ENCODE peak calls at places on chromosome 16, in six cellular contexts. T is stimulated activated effector memory CD8-positive, alpha-beta T cell treated with anti-CD3 and anti-CD28 coated beads, Interleukin-12 subunit alpha, Interleukin-12 subunit beta, amount 100 ng/mL, for 72 hours; D is activated T-helper 1 cell treated with anti-CD3 and anti-CD28 coated beads, Interleukin-12 subunit alpha, Interleukin-12 subunit beta, Interleukin-2, Interleukin-4 antibody, amounts not matched to agents 30 ng/mL and 10 ng/mL and 1 ng/mL, durations not matched to agents 14 hours and 24 hours and 36 hours; V is AG09309; I is stomach; P is hepatocyte. X is an unnamed sample.

GRCh38 chr16:12661656-12662172 is 142.0 kb downstream of the CPPED1 start:
- DNase-seq in T (no peak), D (peak), V (no peak), I (no peak), P (peak), X (no peak)

GRCh38 chr16:73390936-73391335 is 343.0 kb upstream of the ZFHX3 start:
- DNase-seq in T (no peak), D (no peak), V (peak), I (no peak), P (no peak), X (no peak)

GRCh38 chr16:30953511-30954124 is 3.9 kb upstream of the SETD1A start:
- DNase-seq in T (peak), D (peak), V (no peak), I (peak), P (peak), X (no peak)

GRCh38 chr16:57284206-57284951 is at the start of gene PLLP:
- DNase-seq in T (peak), D (peak), V (no peak), I (peak), P (peak), X (no peak)

GRCh38 chr16:75402174-75402820 is 31.0 kb downstream of the CFDP1 start:
- DNase-seq in T (no peak), D (no peak), V (no peak), I (no peak), P (peak), X (no peak)

GRCh38 chr16:29029168-29029994 is 44.5 kb downstream of the LAT start:
- DNase-seq in T (peak), D (peak), V (peak), I (no peak), P (peak), X (peak)

GRCh38 chr16:9092282-9092962 is 978 bp downstream of the HAPSTR1 start:
- DNase-seq in T (peak), D (peak), V (no peak), I (peak), P (peak), X (no peak)

GRCh38 chr16:24054649-24055560 is 201.2 kb upstream of the CACNG3 start:
- DNase-seq in T (no peak), D (no peak), V (no peak), I (no peak), P (no peak), X (no peak)

GRCh38 chr16:55759983-55760664 is 72.8 kb downstream of the CES1 start:
- DNase-seq in T (no peak), D (no peak), V (no peak), I (no peak), P (peak), X (no peak)

GRCh38 chr16:84832488-84833141 is 12.8 kb downstream of the CRISPLD2 start:
- DNase-seq in T (no peak), D (no peak), V (peak), I (peak), P (peak), X (peak)

GRCh38 chr16:74902161-74902560 is 82.8 kb downstream of the WDR59 start:
- DNase-seq in T (no peak), D (no peak), V (no peak), I (no peak), P (no peak), X (no peak)

GRCh38 chr16:943971-944370 is 26.8 kb downstream of the LMF1 start:
- DNase-seq in T (no peak), D (no peak), V (no peak), I (no peak), P (no peak), X (no peak)

GRCh38 chr16:3782566-3782965 is 65.2 kb upstream of the TRAP1 start:
- DNase-seq in T (no peak), D (no peak), V (no peak), I (no peak), P (no peak), X (no peak)

GRCh38 chr16:75351183-75351582 is 82.1 kb downstream of the CFDP1 start:
- DNase-seq in T (no peak), D (no peak), V (no peak), I (no peak), P (no peak), X (no peak)

GRCh38 chr16:89334461-89334860 is 117.0 kb downstream of the ZNF778 start:
- DNase-seq in T (no peak), D (no peak), V (no peak), I (no peak), P (no peak), X (no peak)

X was measured in AG04450.